ENCODE peak calls at places on chromosomes 6 and 20, in five cellular contexts. One of them, this sample, is unnamed. For H3K9me3 and H3K4me1, the result is how much of the 10 kb centered on the place peaks cover.

GRCh38 chr6:7034055-7034454 is 73.7 kb upstream of the RREB1 start:
- DNase-seq in suprapubic skin: no peak
- DNase-seq in stomach: no peak
- DNase-seq in A549: no peak
- DNase-seq in ovary: no peak
- DNase-seq in this sample: no peak

GRCh38 chr6:70684794-70685493 is 17.3 kb downstream of the SMAP1 start:
- DNase-seq in suprapubic skin: no peak
- DNase-seq in stomach: no peak
- DNase-seq in A549: no peak
- DNase-seq in ovary: no peak
- DNase-seq in this sample: no peak

GRCh38 chr6:148464319-148465010 is 121.8 kb downstream of the SASH1 start:
- DNase-seq in suprapubic skin: peak
- DNase-seq in stomach: peak
- DNase-seq in A549: peak
- DNase-seq in ovary: peak
- DNase-seq in this sample: peak

GRCh38 chr6:127880452-127880851 is 20.4 kb downstream of the THEMIS start:
- DNase-seq in suprapubic skin: no peak
- DNase-seq in stomach: no peak
- DNase-seq in A549: no peak
- DNase-seq in ovary: no peak
- DNase-seq in this sample: no peak

GRCh38 chr20:35281506-35282101 is 3.0 kb downstream of the EIF6 start:
- DNase-seq in suprapubic skin: no peak
- DNase-seq in stomach: no peak
- DNase-seq in A549: no peak
- DNase-seq in ovary: no peak
- DNase-seq in this sample: no peak

GRCh38 chr6:111973897-111974639 is 79.8 kb upstream of the CCN6 start:
- DNase-seq in suprapubic skin: no peak
- DNase-seq in stomach: no peak
- DNase-seq in A549: no peak
- DNase-seq in ovary: no peak
- DNase-seq in this sample: no peak

GRCh38 chr20:63939061-63939935 is 16.9 kb downstream of the UCKL1 start:
- DNase-seq in suprapubic skin: no peak
- DNase-seq in stomach: no peak
- DNase-seq in A549: no peak
- DNase-seq in ovary: no peak
- DNase-seq in this sample: no peak

GRCh38 chr6:37550436-37550835 is 50.7 kb upstream of the CCDC167 start:
- DNase-seq in suprapubic skin: no peak
- DNase-seq in stomach: no peak
- DNase-seq in A549: no peak
- DNase-seq in ovary: no peak
- DNase-seq in this sample: no peak

GRCh38 chr6:90088009-90088408 is 193.7 kb downstream of the GJA10 start:
- DNase-seq in suprapubic skin: no peak
- DNase-seq in stomach: no peak
- DNase-seq in A549: no peak
- DNase-seq in ovary: no peak
- DNase-seq in this sample: no peak

GRCh38 chr6:31777667-31778050 is 531 bp upstream of the VWA7 start:
- DNase-seq in suprapubic skin: no peak
- DNase-seq in stomach: no peak
- DNase-seq in A549: no peak
- DNase-seq in ovary: no peak
- DNase-seq in this sample: no peak

GRCh38 chr6:12957321-12958051 is 240.9 kb downstream of the PHACTR1 start:
- DNase-seq in suprapubic skin: peak
- DNase-seq in stomach: peak
- DNase-seq in A549: peak
- DNase-seq in ovary: peak
- DNase-seq in this sample: no peak

GRCh38 chr6:84773431-84774173 is 9.2 kb upstream of the TBX18 start:
- DNase-seq in suprapubic skin: no peak
- DNase-seq in stomach: no peak
- DNase-seq in A549: peak
- DNase-seq in ovary: no peak
- DNase-seq in this sample: peak

GRCh38 chr6:16816891-16817290 is 55.6 kb upstream of the ATXN1 start:
- DNase-seq in suprapubic skin: no peak
- DNase-seq in stomach: no peak
- DNase-seq in A549: no peak
- DNase-seq in ovary: no peak
- DNase-seq in this sample: no peak

GRCh38 chr6:32947552-32948465 is 5.1 kb downstream of the HLA-DMA start:
- DNase-seq in suprapubic skin: no peak
- DNase-seq in stomach: no peak
- DNase-seq in A549: no peak
- DNase-seq in ovary: no peak
- DNase-seq in this sample: no peak

GRCh38 chr6:15758631-15759215 is 95.9 kb upstream of the DTNBP1 start:
- DNase-seq in suprapubic skin: no peak
- DNase-seq in stomach: no peak
- DNase-seq in A549: no peak
- DNase-seq in ovary: no peak
- DNase-seq in this sample: peak

GRCh38 chr6:165487347-165487746 is 175.7 kb downstream of the PDE10A start:
- DNase-seq in suprapubic skin: no peak
- DNase-seq in stomach: no peak
- DNase-seq in A549: no peak
- DNase-seq in ovary: no peak
- DNase-seq in this sample: no peak

GRCh38 chr20:10119336-10119735 is 84.5 kb downstream of the ANKEF1 start:
- DNase-seq in suprapubic skin: no peak
- DNase-seq in stomach: no peak
- DNase-seq in A549: no peak
- DNase-seq in ovary: no peak
- DNase-seq in this sample: no peak

GRCh38 chr6:31576897-31577341 is 1.6 kb downstream of the TNF start:
- DNase-seq in suprapubic skin: no peak
- DNase-seq in stomach: peak
- DNase-seq in A549: no peak
- DNase-seq in ovary: no peak
- DNase-seq in this sample: no peak

GRCh38 chr6:80134065-80134464 is 27.6 kb downstream of the BCKDHB start:
- DNase-seq in suprapubic skin: no peak
- DNase-seq in stomach: no peak
- DNase-seq in A549: no peak
- DNase-seq in ovary: no peak
- DNase-seq in this sample: no peak

GRCh38 chr20:46695888-46696287 is 6.6 kb upstream of the TP53RK start:
- DNase-seq in suprapubic skin: no peak
- DNase-seq in stomach: no peak
- DNase-seq in A549: no peak
- DNase-seq in ovary: no peak
- DNase-seq in this sample: no peak

GRCh38 chr6:2467929-2468600 is 222.7 kb upstream of the GMDS start:
- DNase-seq in suprapubic skin: no peak
- DNase-seq in stomach: no peak
- DNase-seq in A549: no peak
- DNase-seq in ovary: no peak
- DNase-seq in this sample: no peak

GRCh38 chr20:33650753-33651561 is 11.2 kb upstream of the C20orf144 start:
- DNase-seq in suprapubic skin: no peak
- DNase-seq in stomach: peak
- DNase-seq in A549: no peak
- DNase-seq in ovary: no peak
- DNase-seq in this sample: no peak

DNA sequence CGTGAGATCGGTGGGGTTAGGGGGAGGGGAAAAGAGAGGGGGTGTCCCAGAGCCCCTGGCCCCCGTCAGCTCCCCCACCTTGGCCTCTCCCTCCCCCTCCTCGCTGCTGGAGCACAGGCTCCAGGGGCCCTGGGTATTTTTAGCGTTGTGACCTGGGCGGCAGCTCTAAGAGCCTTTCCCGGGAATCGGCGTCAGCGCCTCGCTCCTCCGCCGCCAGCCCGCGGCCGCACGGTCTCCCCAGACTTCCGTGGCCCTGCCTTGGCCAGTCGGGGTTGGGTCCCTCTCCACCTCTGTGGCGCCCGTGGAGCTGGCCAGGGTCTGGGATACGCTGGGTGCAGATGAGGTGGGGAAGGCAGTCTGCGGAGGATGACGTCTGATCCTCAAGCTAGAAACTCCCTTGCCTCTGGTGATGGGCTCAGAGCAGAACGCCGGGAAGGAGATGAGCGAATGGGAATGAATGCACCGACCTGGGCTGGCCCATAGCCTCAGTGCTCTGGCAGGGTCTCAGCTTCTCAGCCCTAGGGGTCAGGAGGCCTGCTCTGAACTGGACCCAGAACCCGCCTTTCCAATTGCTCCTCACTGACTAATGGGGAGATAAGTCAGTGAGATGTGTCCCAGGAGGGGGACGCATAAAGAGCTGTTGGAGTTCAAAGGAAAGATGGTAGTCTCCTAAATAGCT is 883 bp upstream of the DBNDD2 start:
- DNase-seq in suprapubic skin: no peak
- DNase-seq in stomach: peak
- DNase-seq in A549: no peak
- DNase-seq in ovary: no peak
- DNase-seq in this sample: no peak
- TF ChIP-seq EP300 in suprapubic skin: no peak
- TF ChIP-seq EP300 in stomach: no peak
- TF ChIP-seq EP300 in A549: no peak
- TF ChIP-seq EP300 in ovary: no peak
- TF ChIP-seq EP300 in this sample: no peak

GRCh38 chr6:88669475-88669874 is 293.9 kb downstream of the RNGTT start:
- DNase-seq in suprapubic skin: no peak
- DNase-seq in stomach: no peak
- DNase-seq in A549: no peak
- DNase-seq in ovary: no peak
- DNase-seq in this sample: no peak
- H3K9me3 ChIP-seq in suprapubic skin: under half
- H3K9me3 ChIP-seq in stomach: half or more
- H3K9me3 ChIP-seq in A549: under half
- H3K9me3 ChIP-seq in ovary: under half
- H3K9me3 ChIP-seq in this sample: under half

GRCh38 chr6:75418233-75418632 is 75.4 kb downstream of the FILIP1 start:
- DNase-seq in suprapubic skin: no peak
- DNase-seq in stomach: no peak
- DNase-seq in A549: peak
- DNase-seq in ovary: no peak
- DNase-seq in this sample: no peak

GRCh38 chr6:75419980-75420379 is 73.6 kb downstream of the FILIP1 start:
- DNase-seq in suprapubic skin: no peak
- DNase-seq in stomach: no peak
- DNase-seq in A549: no peak
- DNase-seq in ovary: no peak
- DNase-seq in this sample: no peak

GRCh38 chr6:75421316-75422023 is 72.1 kb downstream of the FILIP1 start:
- DNase-seq in suprapubic skin: no peak
- DNase-seq in stomach: no peak
- DNase-seq in A549: no peak
- DNase-seq in ovary: no peak
- DNase-seq in this sample: no peak

GRCh38 chr6:75422024-75422639 is 71.5 kb downstream of the FILIP1 start:
- DNase-seq in suprapubic skin: no peak
- DNase-seq in stomach: no peak
- DNase-seq in A549: no peak
- DNase-seq in ovary: no peak
- DNase-seq in this sample: no peak

DNA sequence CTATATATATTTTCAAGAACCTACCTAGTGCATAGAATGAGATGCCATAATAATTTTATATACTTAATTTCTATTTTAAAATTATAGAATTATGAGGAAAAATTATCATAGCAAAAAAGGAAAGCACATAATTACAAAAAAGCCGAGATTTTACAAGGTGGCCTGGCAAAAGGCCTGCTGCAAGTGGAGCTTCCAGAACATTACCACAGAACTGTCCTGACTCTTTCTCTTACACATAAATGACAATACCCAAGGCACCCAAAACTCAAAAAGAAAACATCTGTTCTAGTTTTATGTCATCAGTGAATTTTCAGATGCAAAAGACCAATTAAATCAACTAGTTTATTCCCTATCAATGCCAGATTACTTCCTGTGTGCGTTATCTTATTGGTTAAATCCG is 74.2 kb downstream of the FILIP1 start:
- DNase-seq in suprapubic skin: no peak
- DNase-seq in stomach: no peak
- DNase-seq in A549: no peak
- DNase-seq in ovary: no peak
- DNase-seq in this sample: no peak
- H3K4me1 ChIP-seq in suprapubic skin: under half
- H3K4me1 ChIP-seq in stomach: under half
- H3K4me1 ChIP-seq in A549: half or more
- H3K4me1 ChIP-seq in ovary: under half
- H3K4me1 ChIP-seq in this sample: half or more

GRCh38 chr6:139017227-139017626 is 11.3 kb upstream of the ABRACL start:
- DNase-seq in suprapubic skin: no peak
- DNase-seq in stomach: no peak
- DNase-seq in A549: no peak
- DNase-seq in ovary: no peak
- DNase-seq in this sample: no peak
- TF ChIP-seq EP300 in suprapubic skin: no peak
- TF ChIP-seq EP300 in stomach: no peak
- TF ChIP-seq EP300 in A549: no peak
- TF ChIP-seq EP300 in ovary: no peak
- TF ChIP-seq EP300 in this sample: no peak

GRCh38 chr20:39421571-39422099 is 459.5 kb downstream of the DHX35 start:
- DNase-seq in suprapubic skin: no peak
- DNase-seq in stomach: no peak
- DNase-seq in A549: no peak
- DNase-seq in ovary: no peak
- DNase-seq in this sample: no peak
- H3K9me3 ChIP-seq in suprapubic skin: under half
- H3K9me3 ChIP-seq in stomach: under half
- H3K9me3 ChIP-seq in A549: under half
- H3K9me3 ChIP-seq in ovary: under half
- H3K9me3 ChIP-seq in this sample: under half

GRCh38 chr20:36941403-36941835 is 10.1 kb downstream of the SAMHD1 start:
- DNase-seq in suprapubic skin: no peak
- DNase-seq in stomach: no peak
- DNase-seq in A549: no peak
- DNase-seq in ovary: no peak
- DNase-seq in this sample: no peak
- H3K4me1 ChIP-seq in suprapubic skin: half or more
- H3K4me1 ChIP-seq in stomach: under half
- H3K4me1 ChIP-seq in A549: under half
- H3K4me1 ChIP-seq in ovary: under half
- H3K4me1 ChIP-seq in this sample: half or more

This sample was measured in esophagus muscularis mucosa.